ENCODE peak calls at places on chromosomes 16 and 17, in seven cellular contexts. H, L, A, W, Q, P and E are unnamed samples.

GRCh38 chr17:57636985-57637667 is 108.0 kb downstream of the CCDC182 start:
- DNase-seq in H (no peak), L (no peak), A (no peak), W (peak), Q (no peak), P (no peak), E (no peak)

GRCh38 chr16:19589771-19590302 is 34.3 kb downstream of the VPS35L start:
- DNase-seq in H (no peak), L (no peak), A (peak), W (peak), Q (no peak), P (no peak), E (no peak)

GRCh38 chr16:24758373-24758772 is 28.9 kb downstream of the TNRC6A start:
- DNase-seq in H (no peak), L (no peak), A (no peak), W (no peak), Q (no peak), P (no peak), E (no peak)

GRCh38 chr17:882827-883585 is 96.6 kb downstream of the NXN start:
- DNase-seq in H (no peak), L (peak), A (no peak), W (peak), Q (peak), P (peak), E (peak)

GRCh38 chr17:2101448-2102257 is 46.8 kb downstream of the HIC1 start:
- DNase-seq in H (no peak), L (no peak), A (no peak), W (peak), Q (no peak), P (peak), E (no peak)

GRCh38 chr16:57734925-57735754 is 430 bp upstream of the KATNB1 start:
- DNase-seq in H (peak), L (peak), A (peak), W (peak), Q (peak), P (peak), E (peak)

GRCh38 chr17:28544402-28545140 is 7.9 kb downstream of the UNC119 start:
- DNase-seq in H (no peak), L (no peak), A (no peak), W (no peak), Q (no peak), P (no peak), E (no peak)

GRCh38 chr17:41404024-41404651 is 6.7 kb upstream of the KRT31 start:
- DNase-seq in H (no peak), L (no peak), A (peak), W (no peak), Q (no peak), P (peak), E (no peak)

GRCh38 chr17:78397681-78398101 is 19.2 kb downstream of the PGS1 start:
- DNase-seq in H (no peak), L (no peak), A (no peak), W (no peak), Q (no peak), P (peak), E (no peak)

GRCh38 chr17:29867643-29868181 is 62.3 kb downstream of the SSH2 start:
- DNase-seq in H (no peak), L (no peak), A (no peak), W (no peak), Q (no peak), P (no peak), E (no peak)

GRCh38 chr17:19448341-19449268 is 37.6 kb downstream of the RNF112 start:
- DNase-seq in H (no peak), L (peak), A (peak), W (no peak), Q (no peak), P (no peak), E (no peak)

GRCh38 chr16:12503201-12503600 is 300.5 kb downstream of the CPPED1 start:
- DNase-seq in H (no peak), L (no peak), A (no peak), W (peak), Q (no peak), P (no peak), E (no peak)

GRCh38 chr17:9241371-9241712 is 220.0 kb downstream of the NTN1 start:
- DNase-seq in H (no peak), L (no peak), A (no peak), W (no peak), Q (no peak), P (peak), E (no peak)

GRCh38 chr17:65183736-65184135 is 46.6 kb downstream of the RGS9 start:
- DNase-seq in H (no peak), L (peak), A (no peak), W (no peak), Q (peak), P (no peak), E (peak)